ENCODE peak calls at places on chromosomes 7 and 10, in nine cellular contexts. T is activated T-cell treated with anti-CD3 and anti-CD28 coated beads, Interleukin-2, amount 50 U/mL, for 72 hours; Y is NCI-H1436; A is stomach; G is HFFc6; O is erythroblast; N is left cardiac atrium; Q is amniotic stem cell; I is T-helper 1 cell. W is an unnamed sample.
A peak's percentile ranks its signal among the peaks of the same experiment; 100 is the strongest.

GRCh38 chr10:122232781-122233180 is 38.3 kb upstream of the BTBD16 start:
- DNase-seq in N (no peak), Y (no peak), Q (peak; percentile 85), O (no peak), A (no peak), I (no peak), G (no peak), T (no peak), W (no peak)

GRCh38 chr10:86670876-86671275 is 2.6 kb downstream of the LDB3 start:
- DNase-seq in O (no peak), T (no peak), A (no peak), Q (no peak), N (no peak), I (no peak), Y (no peak), G (no peak), W (no peak)

GRCh38 chr10:96632974-96633373 is 46.2 kb upstream of the TM9SF3 start:
- DNase-seq in T (no peak), N (no peak), Q (no peak), Y (peak; percentile 28), O (no peak), G (no peak), A (no peak), I (no peak), W (peak; percentile 24)

GRCh38 chr7:79673421-79673820 is 220.0 kb upstream of the MAGI2 start:
- DNase-seq in A (no peak), Y (no peak), T (no peak), Q (no peak), N (no peak), G (no peak), I (no peak), O (no peak), W (no peak)

GRCh38 chr7:94003446-94004023 is 620 bp downstream of the BET1 start:
- DNase-seq in I (no peak), G (peak; percentile 5), Q (no peak), N (no peak), A (no peak), T (peak; percentile 14), Y (no peak), O (peak; percentile 79), W (no peak)

GRCh38 chr10:69180525-69181204 is 631 bp downstream of the SUPV3L1 start:
- DNase-seq in N (no peak), I (peak; percentile 21), G (peak; percentile 34), Y (no peak), T (peak; percentile 45), O (peak; percentile 71), A (no peak), Q (no peak), W (no peak)

GRCh38 chr7:125089171-125089570 is 159.5 kb upstream of the POT1 start:
- DNase-seq in O (no peak), N (no peak), Y (no peak), I (no peak), A (no peak), T (no peak), G (no peak), Q (no peak), W (no peak)

GRCh38 chr7:21253740-21254687 is 173.9 kb upstream of the SP4 start:
- DNase-seq in G (peak; percentile 19), I (no peak), Y (peak; percentile 78), Q (no peak), A (peak; percentile 63), N (peak; percentile 26), T (peak; percentile 38), O (peak; percentile 54), W (peak; percentile 84)

GRCh38 chr7:85734823-85735222 is 548.0 kb upstream of the SEMA3D start:
- DNase-seq in Q (no peak), N (no peak), A (peak; percentile 48), Y (no peak), O (no peak), T (no peak), I (no peak), G (no peak), W (no peak)